ENCODE peak calls at places on chromosomes 4 and X, in four cellular contexts. One of them, this sample, is unnamed. For H3K9me3, the result is how much of the 10 kb centered on the place peaks cover.

GRCh38 chrX:71996826-71997225 is 86.2 kb downstream of the NHSL2 start:
- DNase-seq in gastrocnemius medialis: peak
- DNase-seq in breast epithelium: no peak
- DNase-seq in fibroblast of lung: peak
- DNase-seq in this sample: no peak

GRCh38 chrX:100994352-100995281 is 25.1 kb downstream of the ARL13A start:
- DNase-seq in gastrocnemius medialis: peak
- DNase-seq in breast epithelium: no peak
- DNase-seq in fibroblast of lung: peak
- DNase-seq in this sample: no peak

GRCh38 chrX:71637253-71637618 is 18.9 kb upstream of the CXCR3 start:
- DNase-seq in gastrocnemius medialis: peak
- DNase-seq in breast epithelium: no peak
- DNase-seq in fibroblast of lung: peak
- DNase-seq in this sample: no peak

GRCh38 chrX:115694028-115694427 is 133.1 kb downstream of the PLS3 start:
- DNase-seq in gastrocnemius medialis: no peak
- DNase-seq in breast epithelium: no peak
- DNase-seq in fibroblast of lung: no peak
- DNase-seq in this sample: no peak

GRCh38 chr4:113978561-113979156 is 788 bp downstream of the ARSJ start:
- DNase-seq in gastrocnemius medialis: no peak
- DNase-seq in breast epithelium: no peak
- DNase-seq in fibroblast of lung: peak
- DNase-seq in this sample: no peak

GRCh38 chrX:12058087-12058486 is 80.2 kb upstream of the FRMPD4 start:
- DNase-seq in gastrocnemius medialis: no peak
- DNase-seq in breast epithelium: no peak
- DNase-seq in fibroblast of lung: no peak
- DNase-seq in this sample: no peak

GRCh38 chrX:21946925-21947641 is 6.6 kb downstream of the SMS start:
- DNase-seq in gastrocnemius medialis: no peak
- DNase-seq in breast epithelium: no peak
- DNase-seq in fibroblast of lung: peak
- DNase-seq in this sample: no peak

GRCh38 chr4:6885953-6886557 is 23.6 kb upstream of the TBC1D14 start:
- DNase-seq in gastrocnemius medialis: peak
- DNase-seq in breast epithelium: no peak
- DNase-seq in fibroblast of lung: peak
- DNase-seq in this sample: no peak

GRCh38 chrX:119817130-119817690 is 25.8 kb upstream of the RPL39 start:
- DNase-seq in gastrocnemius medialis: no peak
- DNase-seq in breast epithelium: no peak
- DNase-seq in fibroblast of lung: no peak
- DNase-seq in this sample: no peak

GRCh38 chrX:1491851-1492349 is 39.2 kb upstream of the ASMTL start:
- DNase-seq in gastrocnemius medialis: no peak
- DNase-seq in breast epithelium: no peak
- DNase-seq in fibroblast of lung: no peak
- DNase-seq in this sample: no peak

GRCh38 chrX:12443534-12444098 is 305.3 kb downstream of the FRMPD4 start:
- DNase-seq in gastrocnemius medialis: no peak
- DNase-seq in breast epithelium: no peak
- DNase-seq in fibroblast of lung: no peak
- DNase-seq in this sample: no peak

GRCh38 chr4:7892212-7893019 is 47.2 kb downstream of the AFAP1 start:
- DNase-seq in gastrocnemius medialis: no peak
- DNase-seq in breast epithelium: no peak
- DNase-seq in fibroblast of lung: peak
- DNase-seq in this sample: no peak

GRCh38 chr4:48331577-48332340 is 9.6 kb upstream of the SLAIN2 start:
- DNase-seq in gastrocnemius medialis: peak
- DNase-seq in breast epithelium: no peak
- DNase-seq in fibroblast of lung: peak
- DNase-seq in this sample: no peak

GRCh38 chr4:143358923-143359694 is 22.4 kb downstream of the GAB1 start:
- DNase-seq in gastrocnemius medialis: no peak
- DNase-seq in breast epithelium: no peak
- DNase-seq in fibroblast of lung: peak
- DNase-seq in this sample: no peak

GRCh38 chr4:81405900-81406401 is 65.8 kb downstream of the RASGEF1B start:
- DNase-seq in gastrocnemius medialis: no peak
- DNase-seq in breast epithelium: no peak
- DNase-seq in fibroblast of lung: peak
- DNase-seq in this sample: peak

GRCh38 chr4:131258361-131258760 is 1890.7 kb upstream of the PCDH10 start:
- DNase-seq in gastrocnemius medialis: no peak
- DNase-seq in breast epithelium: no peak
- DNase-seq in fibroblast of lung: no peak
- DNase-seq in this sample: no peak

GRCh38 chrX:9677098-9677739 is 88.4 kb downstream of the GPR143 start:
- DNase-seq in gastrocnemius medialis: no peak
- DNase-seq in breast epithelium: no peak
- DNase-seq in fibroblast of lung: peak
- DNase-seq in this sample: no peak

GRCh38 chr4:148964456-148964855 is 522.2 kb upstream of the NR3C2 start:
- DNase-seq in gastrocnemius medialis: no peak
- DNase-seq in breast epithelium: no peak
- DNase-seq in fibroblast of lung: no peak
- DNase-seq in this sample: no peak

GRCh38 chrX:96569034-96569433 is 115.6 kb upstream of the DIAPH2 start:
- DNase-seq in gastrocnemius medialis: no peak
- DNase-seq in breast epithelium: no peak
- DNase-seq in fibroblast of lung: no peak
- DNase-seq in this sample: no peak

GRCh38 chrX:150236304-150236703 is 126.8 kb upstream of the MAMLD1 start:
- DNase-seq in gastrocnemius medialis: no peak
- DNase-seq in breast epithelium: no peak
- DNase-seq in fibroblast of lung: peak
- DNase-seq in this sample: no peak

GRCh38 chr4:39233783-39234182 is 51.5 kb downstream of the WDR19 start:
- DNase-seq in gastrocnemius medialis: no peak
- DNase-seq in breast epithelium: no peak
- DNase-seq in fibroblast of lung: no peak
- DNase-seq in this sample: no peak

GRCh38 chr4:10077101-10077491 is 39.5 kb downstream of the WDR1 start:
- DNase-seq in gastrocnemius medialis: peak
- DNase-seq in breast epithelium: peak
- DNase-seq in fibroblast of lung: no peak
- DNase-seq in this sample: no peak

GRCh38 chrX:154602226-154602625 is 16.9 kb downstream of the CTAG1B start:
- DNase-seq in gastrocnemius medialis: no peak
- DNase-seq in breast epithelium: no peak
- DNase-seq in fibroblast of lung: no peak
- DNase-seq in this sample: no peak
- H3K9me3 ChIP-seq in gastrocnemius medialis: under half
- H3K9me3 ChIP-seq in breast epithelium: under half
- H3K9me3 ChIP-seq in fibroblast of lung: under half
- H3K9me3 ChIP-seq in this sample: under half

DNA sequence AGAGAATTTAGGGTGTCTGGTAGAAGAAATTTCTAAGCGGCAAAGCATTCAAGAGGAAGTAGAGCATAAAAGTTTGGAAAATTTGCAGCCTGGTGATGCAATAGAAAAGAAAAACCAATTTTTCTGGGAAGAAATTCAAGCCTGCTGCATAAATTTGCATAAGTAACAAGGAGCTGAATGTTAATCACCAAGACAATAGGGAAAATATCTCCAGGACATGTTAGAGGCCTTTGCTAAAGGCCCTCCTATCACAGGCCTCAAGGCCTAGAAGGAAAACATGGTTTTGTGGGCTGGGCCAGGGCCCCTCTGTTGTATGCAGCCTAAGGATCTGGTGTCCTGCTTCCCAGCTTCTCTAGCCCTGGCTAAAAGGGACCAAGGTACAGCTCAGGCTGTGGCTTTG is 6.2 kb upstream of the RTL3 start:
- DNase-seq in gastrocnemius medialis: no peak
- DNase-seq in breast epithelium: no peak
- DNase-seq in fibroblast of lung: peak
- DNase-seq in this sample: no peak
- H3K9me3 ChIP-seq in gastrocnemius medialis: under half
- H3K9me3 ChIP-seq in breast epithelium: under half
- H3K9me3 ChIP-seq in fibroblast of lung: under half
- H3K9me3 ChIP-seq in this sample: under half

GRCh38 chrX:17986977-17987376 is 125.9 kb upstream of the RAI2 start:
- DNase-seq in gastrocnemius medialis: no peak
- DNase-seq in breast epithelium: no peak
- DNase-seq in fibroblast of lung: no peak
- DNase-seq in this sample: no peak
- H3K9me3 ChIP-seq in gastrocnemius medialis: under half
- H3K9me3 ChIP-seq in breast epithelium: under half
- H3K9me3 ChIP-seq in fibroblast of lung: under half
- H3K9me3 ChIP-seq in this sample: under half

GRCh38 chr4:151251922-151252321 is 25.0 kb upstream of the PRSS48 start:
- DNase-seq in gastrocnemius medialis: no peak
- DNase-seq in breast epithelium: no peak
- DNase-seq in fibroblast of lung: no peak
- DNase-seq in this sample: no peak
- H3K9me3 ChIP-seq in gastrocnemius medialis: under half
- H3K9me3 ChIP-seq in breast epithelium: under half
- H3K9me3 ChIP-seq in fibroblast of lung: under half
- H3K9me3 ChIP-seq in this sample: under half

DNA sequence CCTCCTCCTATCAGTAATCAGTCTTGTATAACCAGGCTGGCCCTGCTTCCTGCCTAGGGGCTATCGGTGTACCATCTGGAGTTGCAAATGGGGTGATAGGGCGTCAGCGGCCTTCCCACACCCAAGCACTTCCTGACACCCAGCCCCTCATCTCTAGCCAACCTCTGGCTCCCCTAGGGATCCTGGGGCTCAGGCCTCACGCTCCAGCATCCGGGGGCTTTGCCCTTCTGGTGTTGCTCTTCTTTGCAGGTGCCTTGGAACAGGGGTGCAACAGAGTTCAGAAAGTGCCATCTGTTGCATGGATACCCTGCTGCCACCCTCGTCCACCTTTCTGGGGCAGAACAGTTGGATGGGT is 4.1 kb downstream of the IL9R start:
- DNase-seq in gastrocnemius medialis: no peak
- DNase-seq in breast epithelium: no peak
- DNase-seq in fibroblast of lung: no peak
- DNase-seq in this sample: no peak
- H3K9me3 ChIP-seq in gastrocnemius medialis: under half
- H3K9me3 ChIP-seq in breast epithelium: under half
- H3K9me3 ChIP-seq in fibroblast of lung: under half
- H3K9me3 ChIP-seq in this sample: under half

DNA sequence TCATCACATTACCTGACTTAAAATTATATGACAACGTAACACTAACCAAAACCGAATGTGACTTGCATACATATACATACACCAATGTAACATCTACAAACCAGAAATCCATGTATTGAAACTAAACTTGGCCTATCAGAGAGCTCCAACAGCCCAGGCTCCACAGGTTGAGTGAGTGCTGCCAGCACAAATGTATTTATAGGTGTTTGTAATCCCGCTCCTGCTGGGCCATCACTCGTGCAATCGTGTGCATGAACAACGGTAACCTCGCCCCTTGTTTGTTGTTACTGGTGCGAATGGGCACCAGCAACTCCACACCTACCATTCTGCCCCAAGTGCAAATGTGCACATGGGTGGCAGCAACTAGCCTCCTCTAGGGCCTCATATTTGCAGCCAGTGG is 285.7 kb upstream of the ZCCHC13 start:
- DNase-seq in gastrocnemius medialis: no peak
- DNase-seq in breast epithelium: no peak
- DNase-seq in fibroblast of lung: no peak
- DNase-seq in this sample: no peak
- H3K9me3 ChIP-seq in gastrocnemius medialis: under half
- H3K9me3 ChIP-seq in breast epithelium: under half
- H3K9me3 ChIP-seq in fibroblast of lung: under half
- H3K9me3 ChIP-seq in this sample: under half

GRCh38 chr4:52936729-52937128 is 74.6 kb downstream of the RASL11B start:
- DNase-seq in gastrocnemius medialis: no peak
- DNase-seq in breast epithelium: no peak
- DNase-seq in fibroblast of lung: no peak
- DNase-seq in this sample: no peak
- H3K9me3 ChIP-seq in gastrocnemius medialis: under half
- H3K9me3 ChIP-seq in breast epithelium: under half
- H3K9me3 ChIP-seq in fibroblast of lung: under half
- H3K9me3 ChIP-seq in this sample: under half

GRCh38 chr4:107891299-107891698 is 40.0 kb upstream of the CYP2U1 start:
- DNase-seq in gastrocnemius medialis: no peak
- DNase-seq in breast epithelium: no peak
- DNase-seq in fibroblast of lung: no peak
- DNase-seq in this sample: no peak

GRCh38 chr4:107894138-107894603 is 37.2 kb upstream of the CYP2U1 start:
- DNase-seq in gastrocnemius medialis: no peak
- DNase-seq in breast epithelium: no peak
- DNase-seq in fibroblast of lung: no peak
- DNase-seq in this sample: no peak

GRCh38 chr4:107888237-107888636 is 43.1 kb upstream of the CYP2U1 start:
- DNase-seq in gastrocnemius medialis: no peak
- DNase-seq in breast epithelium: no peak
- DNase-seq in fibroblast of lung: no peak
- DNase-seq in this sample: no peak

GRCh38 chr4:107893171-107894137 is 37.9 kb upstream of the CYP2U1 start:
- DNase-seq in gastrocnemius medialis: no peak
- DNase-seq in breast epithelium: no peak
- DNase-seq in fibroblast of lung: no peak
- DNase-seq in this sample: no peak

DNA sequence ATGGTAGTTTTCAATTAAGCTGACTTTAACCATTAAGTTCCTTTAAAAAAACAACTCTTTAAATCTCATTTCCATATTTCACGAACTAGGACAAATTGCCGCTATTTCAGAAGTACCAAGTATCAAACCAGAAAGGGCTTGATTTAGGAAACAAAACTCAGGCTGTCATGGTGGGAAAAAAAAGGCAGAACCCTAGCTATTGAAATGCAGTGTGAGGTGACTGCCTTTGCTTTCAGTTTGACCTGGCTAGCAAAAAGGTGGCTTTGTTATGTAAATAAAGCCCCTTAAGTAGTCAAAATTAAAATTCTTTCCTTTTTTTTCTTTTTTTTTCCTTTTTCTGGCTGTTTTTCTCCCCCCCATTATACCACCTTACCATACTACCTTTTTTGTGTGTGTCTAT is 40.6 kb upstream of the CYP2U1 start:
- DNase-seq in gastrocnemius medialis: no peak
- DNase-seq in breast epithelium: no peak
- DNase-seq in fibroblast of lung: no peak
- DNase-seq in this sample: no peak
- H3K9me3 ChIP-seq in gastrocnemius medialis: under half
- H3K9me3 ChIP-seq in breast epithelium: under half
- H3K9me3 ChIP-seq in fibroblast of lung: under half
- H3K9me3 ChIP-seq in this sample: under half

This sample was measured in T-helper 17 cell.